ENCODE peak calls at places on chromosome 2, in four cellular contexts. L, V, P and M are unnamed samples.

GRCh38 chr2:55136138-55136541 is 85.9 kb upstream of the RTN4 start:
- DNase-seq in V (no peak), P (no peak), L (no peak), M (no peak)

GRCh38 chr2:239019193-239019581 is 171.3 kb downstream of the TWIST2 start:
- DNase-seq in V (no peak), P (no peak), L (no peak), M (no peak)

GRCh38 chr2:108129636-108130035 is 110.1 kb upstream of the SULT1C3 start:
- DNase-seq in P (no peak), V (no peak), L (no peak), M (no peak)

GRCh38 chr2:221926327-221926726 is 354.2 kb upstream of the EPHA4 start:
- DNase-seq in L (no peak), V (no peak), P (no peak), M (no peak)

GRCh38 chr2:101036562-101036961 is 34.5 kb downstream of the RPL31 start:
- DNase-seq in P (no peak), L (no peak), V (peak), M (peak)

GRCh38 chr2:7109558-7109935 is 192.3 kb downstream of the RNF144A start:
- DNase-seq in V (no peak), L (no peak), P (no peak), M (no peak)

GRCh38 chr2:191631754-191632153 is 46.2 kb upstream of the NABP1 start:
- DNase-seq in P (no peak), V (peak), L (no peak), M (no peak)

GRCh38 chr2:185014076-185014475 is 415.7 kb downstream of the ZNF804A start:
- DNase-seq in L (no peak), P (no peak), V (no peak), M (no peak)

GRCh38 chr2:140835079-140835478 is 1295.7 kb downstream of the LRP1B start:
- DNase-seq in L (no peak), P (no peak), V (peak), M (peak)

DNA sequence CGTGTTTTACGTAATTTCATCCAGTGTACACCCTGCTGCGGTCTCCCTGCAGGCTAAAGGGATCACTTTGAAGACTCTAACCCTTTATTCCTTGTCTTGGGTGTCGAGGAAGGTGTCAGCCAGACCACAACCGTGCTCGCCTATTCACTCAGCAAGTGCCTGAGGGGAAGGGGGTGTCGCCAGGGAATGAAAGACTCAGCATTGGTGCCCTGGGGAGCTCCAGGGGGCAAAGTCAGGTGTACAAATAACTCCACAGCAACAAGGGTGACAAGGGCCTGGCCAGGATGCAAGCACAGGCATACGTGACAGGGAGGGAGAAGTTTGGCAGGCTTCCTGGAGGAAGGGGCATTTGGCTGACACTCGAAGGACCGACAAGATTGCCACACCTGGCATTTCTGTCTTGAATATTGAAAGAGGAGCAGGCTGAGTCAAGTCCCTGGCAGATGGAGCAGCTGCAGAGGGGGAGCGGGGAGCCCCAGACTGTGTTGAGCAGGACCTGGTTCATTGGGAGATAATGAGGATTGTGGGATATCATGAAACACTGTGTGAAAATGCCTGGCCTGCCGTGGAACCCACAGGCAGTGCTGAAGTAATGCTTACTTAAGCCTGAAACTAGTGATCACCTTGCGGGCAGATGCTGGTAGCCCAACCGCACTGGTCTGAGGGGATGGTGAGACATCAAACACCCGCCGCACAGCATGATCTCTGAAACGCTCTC is 93.9 kb downstream of the RHOB start:
- DNase-seq in P (no peak), L (no peak), V (no peak), M (no peak)
- H3K4me3 ChIP-seq in P (no peak), L (no peak), V (no peak), M (no peak)

GRCh38 chr2:176105078-176105726 is 1.9 kb upstream of the HOXD11 start:
- DNase-seq in P (no peak), V (no peak), L (no peak), M (no peak)
- H3K4me3 ChIP-seq in P (peak), V (no peak), L (no peak), M (no peak)

GRCh38 chr2:173866858-173867620 is 98.1 kb downstream of the SP3 start:
- DNase-seq in P (peak), V (no peak), L (no peak), M (no peak)
- H3K4me3 ChIP-seq in P (no peak), V (no peak), L (no peak), M (no peak)

GRCh38 chr2:237497820-237498128 is 10.7 kb downstream of the MLPH start:
- DNase-seq in V (no peak), P (peak), L (no peak), M (no peak)
- H3K4me3 ChIP-seq in V (no peak), P (no peak), L (no peak), M (no peak)

DNA sequence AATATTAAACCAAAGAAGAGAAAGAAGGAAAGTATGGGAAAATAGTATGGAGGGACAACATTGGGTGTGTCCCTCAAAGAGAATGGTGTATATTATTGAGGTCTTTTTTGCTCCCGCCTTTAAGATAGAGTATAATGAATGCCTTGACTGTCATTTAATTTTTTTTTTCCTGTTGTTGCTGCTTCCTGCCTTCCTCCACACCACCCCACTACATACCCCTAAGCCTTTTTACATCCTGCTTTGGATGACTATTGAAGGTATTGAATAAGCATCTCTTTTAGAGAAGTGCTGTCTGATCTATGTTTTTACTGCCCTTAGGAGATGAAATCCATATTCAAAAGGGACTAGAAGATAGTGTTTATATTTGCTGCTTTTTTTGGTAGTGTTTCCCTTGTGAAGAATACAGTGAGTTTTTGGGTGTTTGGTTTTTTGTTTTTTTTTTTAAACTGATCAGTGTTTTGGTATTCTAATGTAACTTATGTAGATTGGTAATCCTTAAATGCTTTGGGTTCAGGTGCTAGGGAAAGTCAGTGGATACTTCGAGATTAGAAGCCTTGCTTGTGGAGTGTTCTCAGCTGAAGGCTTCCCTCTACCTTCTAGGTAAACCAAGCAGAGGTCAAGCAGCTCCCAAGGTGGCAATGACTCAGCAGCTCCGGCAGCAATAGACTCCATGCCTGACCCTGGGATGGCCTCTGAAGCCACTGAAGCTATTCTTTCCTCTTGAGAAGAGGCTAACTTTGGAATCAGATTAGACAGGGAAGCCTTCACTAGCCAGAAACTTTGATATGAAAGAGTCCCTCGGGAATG is 5.0 kb downstream of the FZD7 start:
- DNase-seq in V (no peak), L (no peak), P (peak), M (no peak)
- H3K4me3 ChIP-seq in V (no peak), L (no peak), P (peak), M (no peak)

DNA sequence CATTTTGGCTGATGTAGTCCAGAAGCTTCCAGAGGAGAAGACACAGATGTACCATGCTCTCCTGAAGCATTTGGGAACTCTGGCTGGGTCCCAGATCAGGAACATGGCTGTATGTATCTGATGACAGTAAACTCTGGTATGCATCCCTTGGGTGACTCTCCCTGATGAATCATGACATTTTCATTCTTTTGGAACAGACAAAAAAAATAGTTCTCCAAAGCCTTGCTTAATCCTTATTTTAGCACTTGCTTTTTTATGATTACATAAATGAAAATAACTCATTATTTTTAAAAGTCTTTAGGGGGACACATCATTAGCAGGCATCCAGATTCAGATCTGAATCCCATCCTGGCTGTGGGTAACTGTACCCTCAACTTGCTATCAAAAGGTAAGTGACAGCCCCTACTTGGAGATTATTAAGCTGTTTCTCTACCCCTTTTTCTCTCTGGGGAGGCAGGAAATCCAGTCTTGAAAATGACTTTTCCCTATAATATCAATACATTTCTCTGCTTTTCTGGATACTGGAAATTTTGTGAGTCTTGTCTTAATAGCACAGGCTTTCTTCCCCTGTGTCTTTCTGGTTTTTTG is 23.3 kb downstream of the AOX1 start:
- DNase-seq in V (peak), P (peak), L (no peak), M (no peak)
- H3K4me3 ChIP-seq in V (no peak), P (no peak), L (no peak), M (no peak)

GRCh38 chr2:42243297-42243696 is 74.1 kb downstream of the EML4 start:
- DNase-seq in V (no peak), P (no peak), L (no peak), M (no peak)
- H3K4me3 ChIP-seq in V (no peak), P (no peak), L (no peak), M (no peak)

GRCh38 chr2:64641585-64641984 is 12.1 kb downstream of the SERTAD2 start:
- DNase-seq in L (no peak), P (peak), V (no peak), M (no peak)

GRCh38 chr2:64645014-64645418 is 8.7 kb downstream of the SERTAD2 start:
- DNase-seq in P (peak), V (peak), L (peak), M (peak)

GRCh38 chr2:64646007-64646880 is 7.5 kb downstream of the SERTAD2 start:
- DNase-seq in V (peak), L (peak), P (peak), M (peak)

GRCh38 chr2:64644240-64645013 is 9.3 kb downstream of the SERTAD2 start:
- DNase-seq in P (peak), L (peak), V (peak), M (peak)

GRCh38 chr2:64643838-64644219 is 9.9 kb downstream of the SERTAD2 start:
- DNase-seq in V (no peak), P (no peak), L (no peak), M (no peak)
- H3K4me3 ChIP-seq in V (peak), P (peak), L (peak), M (no peak)